ENCODE peak calls at places on chromosomes 16 and 17, in eight cellular contexts. Q is CD4-positive, alpha-beta memory T cell; Z is adrenal gland; I is A673; H is tibial nerve; K is lung; U is GM06990; W is IMR-90. J is an unnamed sample. For H3K36me3, the result is how much of the 10 kb centered on the place peaks cover.

GRCh38 chr16:50722410-50722737 is 19.5 kb upstream of the CYLD start:
- DNase-seq in Q (no peak), Z (no peak), I (no peak), H (no peak), K (no peak), U (no peak), W (no peak), J (no peak)

GRCh38 chr17:68351395-68351794 is 60.1 kb downstream of the ARSG start:
- DNase-seq in Q (no peak), Z (no peak), I (peak), H (no peak), K (no peak), U (no peak), W (no peak), J (no peak)

GRCh38 chr17:45050680-45051059 is 762 bp downstream of the DCAKD start:
- DNase-seq in Q (no peak), Z (no peak), I (no peak), H (no peak), K (no peak), U (peak), W (peak), J (peak)

GRCh38 chr17:72123964-72124791 is 3.4 kb downstream of the SOX9 start:
- DNase-seq in Q (no peak), Z (no peak), I (no peak), H (no peak), K (no peak), U (no peak), W (no peak), J (peak)

GRCh38 chr17:1000597-1001490 is 3.9 kb downstream of the TIMM22 start:
- DNase-seq in Q (no peak), Z (no peak), I (no peak), H (no peak), K (no peak), U (no peak), W (peak), J (no peak)

GRCh38 chr16:4370570-4371480 is 823 bp upstream of the VASN start:
- DNase-seq in Q (no peak), Z (peak), I (no peak), H (peak), K (peak), U (no peak), W (peak), J (no peak)

GRCh38 chr16:77057161-77057736 is 133.7 kb upstream of the MON1B start:
- DNase-seq in Q (no peak), Z (no peak), I (no peak), H (no peak), K (no peak), U (no peak), W (no peak), J (no peak)

GRCh38 chr17:82876602-82877391 is 37.0 kb upstream of the ZNF750 start:
- DNase-seq in Q (no peak), Z (peak), I (peak), H (no peak), K (peak), U (no peak), W (peak), J (peak)

GRCh38 chr17:46003907-46004748 is 5.1 kb downstream of the STH start:
- DNase-seq in Q (no peak), Z (peak), I (no peak), H (no peak), K (no peak), U (no peak), W (peak), J (no peak)

GRCh38 chr16:50645858-50646257 is 35.3 kb downstream of the SNX20 start:
- DNase-seq in Q (no peak), Z (no peak), I (no peak), H (no peak), K (no peak), U (no peak), W (no peak), J (peak)

GRCh38 chr16:65249768-65250167 is 127.9 kb upstream of the CDH11 start:
- DNase-seq in Q (no peak), Z (peak), I (no peak), H (peak), K (peak), U (no peak), W (no peak), J (no peak)

GRCh38 chr17:59381716-59382570 is 50.5 kb downstream of the YPEL2 start:
- DNase-seq in Q (no peak), Z (no peak), I (no peak), H (no peak), K (no peak), U (no peak), W (no peak), J (no peak)

GRCh38 chr16:56669005-56669839 is at the start of gene MT1H:
- DNase-seq in Q (no peak), Z (no peak), I (no peak), H (no peak), K (no peak), U (no peak), W (no peak), J (peak)

GRCh38 chr17:6279659-6280058 is 155.3 kb downstream of the AIPL1 start:
- DNase-seq in Q (no peak), Z (no peak), I (peak), H (no peak), K (no peak), U (no peak), W (no peak), J (peak)

GRCh38 chr17:18033442-18034099 is 5.4 kb downstream of the ATPAF2 start:
- DNase-seq in Q (peak), Z (peak), I (peak), H (no peak), K (peak), U (peak), W (peak), J (peak)

GRCh38 chr17:58615768-58616659 is 75.8 kb downstream of the TEX14 start:
- DNase-seq in Q (no peak), Z (no peak), I (no peak), H (no peak), K (no peak), U (peak), W (no peak), J (no peak)

GRCh38 chr17:8392274-8392673 is 5.4 kb downstream of the RNF222 start:
- DNase-seq in Q (no peak), Z (no peak), I (no peak), H (no peak), K (no peak), U (no peak), W (no peak), J (peak)

GRCh38 chr17:557371-557770 is 157.3 kb downstream of the VPS53 start:
- DNase-seq in Q (no peak), Z (no peak), I (no peak), H (no peak), K (no peak), U (no peak), W (peak), J (no peak)

GRCh38 chr16:72590179-72590937 is 418.4 kb upstream of the PMFBP1 start:
- DNase-seq in Q (no peak), Z (no peak), I (no peak), H (no peak), K (no peak), U (peak), W (peak), J (no peak)

DNA sequence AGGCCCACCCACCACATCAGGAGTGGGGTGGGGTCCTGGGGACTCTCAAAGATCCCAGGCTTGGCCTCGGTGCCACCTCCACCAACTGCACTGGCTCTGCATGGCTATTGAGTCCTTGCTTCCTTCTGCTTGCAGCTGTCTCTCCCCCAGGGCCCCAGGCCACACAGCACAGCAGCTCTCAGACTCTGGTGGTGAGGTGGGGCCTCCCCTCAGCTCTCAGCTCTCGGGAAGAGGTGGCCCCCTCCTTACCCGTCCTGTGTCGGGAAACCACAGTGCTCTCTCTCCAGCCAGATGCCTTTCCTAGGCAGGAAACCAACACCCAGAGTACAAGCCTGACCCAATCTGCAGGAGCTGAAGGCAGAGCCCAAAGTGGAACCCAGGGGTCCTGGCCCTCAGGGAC is 18.6 kb downstream of the SRCIN1 start:
- DNase-seq in Q (peak), Z (no peak), I (no peak), H (no peak), K (no peak), U (no peak), W (no peak), J (no peak)
- H3K36me3 ChIP-seq in Q (under half), Z (under half), I (under half), H (under half), K (under half), U (under half), W (under half), J (under half)

DNA sequence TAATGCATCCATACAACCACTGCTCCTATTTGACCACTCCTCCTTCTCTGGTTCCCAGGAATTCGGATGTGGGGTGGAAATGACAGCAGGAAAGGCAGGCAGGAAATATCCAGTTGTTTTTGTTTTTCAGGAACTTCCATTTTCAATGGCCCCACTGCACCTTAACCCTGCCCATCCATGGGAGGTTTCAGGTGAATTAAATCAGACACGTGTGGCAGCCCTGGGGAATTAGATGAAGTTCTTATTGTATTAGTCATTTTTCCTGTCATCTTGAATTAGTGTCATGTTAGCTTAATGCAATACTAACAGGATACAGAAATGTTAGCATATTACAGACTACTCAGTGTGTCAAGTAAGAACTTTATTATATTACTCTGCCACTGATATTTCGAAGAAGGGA is 146.4 kb downstream of the CHD9NB start:
- DNase-seq in Q (no peak), Z (no peak), I (peak), H (no peak), K (no peak), U (no peak), W (no peak), J (no peak)
- H3K4me3 ChIP-seq in Q (no peak), Z (no peak), I (no peak), H (no peak), K (no peak), U (no peak), W (no peak), J (no peak)

GRCh38 chr17:81541123-81541522 is 11.0 kb downstream of the FAAP100 start:
- DNase-seq in Q (no peak), Z (no peak), I (no peak), H (no peak), K (no peak), U (peak), W (no peak), J (no peak)

GRCh38 chr17:81540676-81541027 is 11.5 kb downstream of the FAAP100 start:
- DNase-seq in Q (no peak), Z (no peak), I (no peak), H (no peak), K (no peak), U (peak), W (no peak), J (no peak)

GRCh38 chr17:81538651-81539570 is 10.7 kb downstream of the FSCN2 start:
- DNase-seq in Q (no peak), Z (no peak), I (no peak), H (no peak), K (no peak), U (no peak), W (no peak), J (no peak)

GRCh38 chr17:81539571-81539900 is 11.4 kb downstream of the FSCN2 start:
- DNase-seq in Q (no peak), Z (no peak), I (no peak), H (no peak), K (no peak), U (peak), W (no peak), J (no peak)

DNA sequence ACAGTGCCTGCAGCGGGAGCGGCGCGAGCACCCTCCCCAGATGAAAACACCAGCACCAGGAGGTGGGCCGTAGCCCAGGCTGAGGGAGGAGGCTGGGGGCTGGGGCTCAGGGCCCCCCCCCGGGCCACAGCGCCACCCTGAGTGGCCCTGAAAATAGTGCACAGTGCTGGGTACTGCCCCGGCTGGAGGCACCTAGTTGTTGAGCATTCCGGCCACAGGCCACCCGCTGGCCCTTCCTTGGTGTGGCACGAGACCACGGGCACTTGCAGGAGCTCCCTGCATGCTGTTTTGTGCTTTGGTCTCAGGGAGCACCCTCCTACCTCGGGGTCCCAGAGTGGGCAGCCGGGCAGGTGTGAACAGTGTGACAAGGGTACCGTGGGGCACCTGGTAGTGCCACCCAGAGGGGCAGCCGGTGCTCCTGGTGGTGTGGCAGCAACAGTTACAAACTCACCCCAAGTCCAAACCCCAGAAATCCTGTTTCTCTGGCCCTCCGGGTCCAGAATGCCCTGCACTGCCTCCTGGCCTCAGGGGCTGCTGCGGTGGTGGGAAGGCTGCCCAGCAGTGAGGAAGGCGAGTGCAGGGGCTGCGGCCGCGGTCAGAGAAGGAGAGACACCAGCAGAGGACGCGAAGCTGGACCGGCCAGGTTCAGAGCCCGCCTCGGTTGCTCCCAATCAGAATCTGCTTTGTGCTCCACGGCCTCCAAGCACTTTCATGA is 11.9 kb downstream of the FSCN2 start:
- DNase-seq in Q (no peak), Z (no peak), I (no peak), H (no peak), K (no peak), U (peak), W (no peak), J (no peak)
- H3K36me3 ChIP-seq in Q (under half), Z (under half), I (under half), H (under half), K (under half), U (under half), W (under half), J (under half)

DNA sequence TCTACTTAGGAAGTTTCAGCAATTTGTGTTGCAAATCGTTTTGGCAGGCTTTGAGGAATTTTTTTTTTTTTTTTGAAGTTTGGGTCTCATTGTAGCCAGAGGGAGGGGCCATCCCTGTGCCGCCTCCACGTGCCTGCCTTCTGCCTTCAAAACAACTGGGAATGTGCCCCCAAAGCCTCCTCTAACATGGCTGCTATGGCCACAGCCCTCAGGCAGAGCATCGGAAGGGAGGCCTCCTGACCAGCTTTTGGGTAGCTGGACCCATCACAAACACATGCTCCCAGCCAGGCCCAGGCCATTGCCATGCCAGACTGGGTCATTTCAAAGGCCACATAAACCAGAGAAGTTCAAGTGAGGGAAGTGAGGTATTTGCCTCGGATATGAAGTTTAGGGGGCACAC is 21.5 kb downstream of the C16orf82 start:
- DNase-seq in Q (no peak), Z (no peak), I (no peak), H (no peak), K (no peak), U (no peak), W (no peak), J (no peak)
- H3K4me3 ChIP-seq in Q (no peak), Z (no peak), I (no peak), H (no peak), K (no peak), U (no peak), W (no peak), J (no peak)

GRCh38 chr17:4543557-4544026 is 11.6 kb downstream of the MYBBP1A start:
- DNase-seq in Q (no peak), Z (no peak), I (no peak), H (no peak), K (no peak), U (peak), W (no peak), J (no peak)
- H3K36me3 ChIP-seq in Q (half or more), Z (half or more), I (half or more), H (under half), K (under half), U (half or more), W (half or more), J (under half)

DNA sequence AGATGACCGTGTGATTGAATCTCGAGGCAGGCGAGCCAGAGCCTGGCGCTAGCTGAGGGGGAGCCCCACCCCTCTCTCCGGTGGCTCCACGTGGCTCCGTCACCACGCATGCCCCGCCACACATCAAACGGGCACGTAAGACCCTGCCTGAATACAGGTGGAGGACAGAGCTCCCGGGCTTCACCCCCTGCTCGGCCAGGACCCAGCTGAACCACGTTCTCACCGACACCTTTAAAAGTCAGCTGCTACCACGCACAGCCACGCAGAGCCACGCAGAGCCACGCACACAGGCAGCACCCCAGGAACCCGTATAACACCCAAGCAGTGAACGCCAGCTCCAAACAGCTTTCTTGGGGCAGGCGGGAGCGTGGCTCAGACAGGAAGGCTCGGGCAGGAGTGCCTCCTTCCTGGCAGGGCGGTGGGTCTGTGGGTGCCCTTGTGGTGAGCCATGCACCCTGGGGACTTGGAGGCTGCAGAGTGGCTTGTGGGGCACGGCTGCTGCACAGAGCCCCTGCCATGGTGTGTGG is 4.4 kb downstream of the TMEM204 start:
- DNase-seq in Q (peak), Z (no peak), I (no peak), H (no peak), K (no peak), U (no peak), W (no peak), J (no peak)
- H3K4me3 ChIP-seq in Q (no peak), Z (peak), I (no peak), H (no peak), K (no peak), U (no peak), W (no peak), J (no peak)

DNA sequence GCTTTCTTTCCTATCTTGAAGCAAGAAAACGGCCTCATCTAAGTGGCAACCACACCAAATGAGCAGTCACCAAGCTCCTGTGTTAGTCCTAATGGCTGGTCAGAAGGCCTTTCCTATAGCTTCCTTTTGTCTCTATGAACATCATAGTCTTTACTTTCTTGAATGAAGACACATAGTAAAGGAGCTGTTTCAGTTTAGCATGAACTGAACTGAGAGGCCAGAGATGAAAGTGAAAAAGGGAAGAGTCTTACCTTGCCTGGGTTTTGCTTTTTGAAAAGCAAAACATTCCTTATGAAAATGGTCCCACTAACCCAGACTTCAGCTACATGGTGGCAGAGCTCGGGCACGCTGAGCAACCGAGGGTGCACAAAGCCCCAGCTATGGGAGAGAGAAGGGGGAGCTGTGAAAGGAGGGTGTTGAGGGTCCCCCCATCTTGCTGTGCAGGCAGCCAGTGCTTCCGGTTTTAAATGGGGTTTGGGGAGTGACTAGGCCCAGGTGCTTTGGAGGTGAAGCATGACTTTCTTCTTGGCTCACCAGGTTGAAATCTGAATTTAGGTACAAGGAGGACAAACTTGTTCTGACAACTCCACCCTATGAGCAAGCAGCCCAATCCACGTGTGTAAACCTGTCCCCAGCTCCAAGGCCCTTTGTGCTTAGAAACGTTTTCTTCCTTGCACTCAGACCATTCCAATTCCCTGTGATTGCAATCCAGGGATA is 9.1 kb upstream of the PSMC3IP start:
- DNase-seq in Q (no peak), Z (no peak), I (no peak), H (no peak), K (no peak), U (peak), W (no peak), J (no peak)
- H3K36me3 ChIP-seq in Q (half or more), Z (half or more), I (under half), H (under half), K (under half), U (under half), W (half or more), J (under half)

J was measured in H7.